ENCODE peak calls at places on chromosome 13, in six cellular contexts. X is neuronal stem cell, M is IMR-90, V is mesendoderm, W is mesenchymal stem cell, E is H1. U is an unnamed sample.
A peak's percentile ranks its signal among the peaks of the same experiment; 100 is the strongest.

GRCh38 chr13:80215368-80215767 is 125.6 kb downstream of the SPRY2 start:
- DNase-seq in W (peak; percentile 45), E (no peak), V (no peak), M (peak; percentile 87), X (no peak), U (no peak)

GRCh38 chr13:30881191-30881651 is 24.9 kb upstream of the MEDAG start:
- DNase-seq in W (no peak), X (no peak), V (no peak), M (no peak), E (no peak), U (no peak)

GRCh38 chr13:77868717-77869116 is 49.9 kb downstream of the EDNRB start:
- DNase-seq in M (peak; percentile 56), E (no peak), W (peak; percentile 39), X (no peak), V (no peak), U (no peak)

GRCh38 chr13:24618219-24618955 is 61.8 kb upstream of the ATP12A start:
- DNase-seq in E (no peak), X (no peak), W (no peak), M (no peak), V (no peak), U (no peak)

GRCh38 chr13:38804536-38804935 is 117.7 kb downstream of the FREM2 start:
- DNase-seq in V (no peak), E (no peak), W (no peak), M (no peak), X (no peak), U (no peak)

GRCh38 chr13:99871249-99871898 is 100.2 kb downstream of the ZIC5 start:
- DNase-seq in X (no peak), V (no peak), M (no peak), E (no peak), W (no peak), U (no peak)

GRCh38 chr13:51501096-51501495 is 48.3 kb upstream of the INTS6 start:
- DNase-seq in E (no peak), W (no peak), M (peak; percentile 39), X (no peak), V (no peak), U (no peak)

GRCh38 chr13:50376895-50377575 is 361.8 kb downstream of the KCNRG start:
- DNase-seq in V (peak; percentile 80), X (no peak), M (no peak), E (peak; percentile 56), W (no peak), U (peak; percentile 77)

GRCh38 chr13:20964904-20965303 is 62.4 kb upstream of the XPO4 start:
- DNase-seq in E (no peak), V (peak; percentile 32), W (peak; percentile 18), M (peak; percentile 58), X (no peak), U (no peak)

GRCh38 chr13:26038931-26039475 is 12.8 kb downstream of the SHISA2 start:
- DNase-seq in W (no peak), X (no peak), E (no peak), V (no peak), M (no peak), U (no peak)

GRCh38 chr13:80086304-80086721 is 254.6 kb downstream of the SPRY2 start:
- DNase-seq in E (no peak), W (no peak), V (no peak), X (no peak), M (peak; percentile 60), U (no peak)

GRCh38 chr13:84430015-84430414 is 547.7 kb upstream of the SLITRK1 start:
- DNase-seq in W (no peak), V (no peak), X (no peak), E (no peak), M (peak; percentile 40), U (no peak)

GRCh38 chr13:50340566-50341287 is 325.5 kb downstream of the KCNRG start:
- DNase-seq in W (no peak), V (no peak), M (no peak), E (no peak), X (no peak), U (no peak)

GRCh38 chr13:44108345-44108858 is 228.7 kb downstream of the LACC1 start:
- DNase-seq in X (no peak), E (no peak), M (no peak), V (peak; percentile 85), W (no peak), U (no peak)

GRCh38 chr13:107545946-107546502 is 669.3 kb downstream of the LIG4 start:
- DNase-seq in V (no peak), W (no peak), E (no peak), M (no peak), X (no peak), U (no peak)

GRCh38 chr13:53137777-53138176 is 109.2 kb downstream of the OLFM4 start:
- DNase-seq in E (no peak), V (no peak), M (peak; percentile 86), X (no peak), W (peak; percentile 76), U (no peak)

GRCh38 chr13:37621811-37622361 is 23.3 kb upstream of the POSTN start:
- DNase-seq in M (peak; percentile 84), V (no peak), W (peak; percentile 79), X (no peak), E (no peak), U (no peak)

GRCh38 chr13:29935309-29935981 is 85.0 kb upstream of the UBL3 start:
- DNase-seq in X (no peak), W (no peak), M (no peak), E (no peak), V (no peak), U (no peak)

GRCh38 chr13:28537149-28537548 is 42.2 kb upstream of the FLT1 start:
- DNase-seq in X (no peak), M (no peak), V (no peak), W (no peak), E (no peak), U (no peak)

GRCh38 chr13:37869756-37870488 is at the start of gene TRPC4:
- DNase-seq in V (peak; percentile 91), W (peak; percentile 80), M (peak; percentile 59), X (peak; percentile 61), E (peak; percentile 78), U (peak; percentile 84)

GRCh38 chr13:30972888-30973377 is 40.5 kb downstream of the TEX26 start:
- DNase-seq in M (peak; percentile 45), E (no peak), V (no peak), X (no peak), W (peak; percentile 68), U (no peak)

GRCh38 chr13:58238972-58239773 is 607.6 kb downstream of the PCDH17 start:
- DNase-seq in V (no peak), W (no peak), X (no peak), M (no peak), E (no peak), U (no peak)

GRCh38 chr13:45162821-45163220 is 38.0 kb downstream of the KCTD4 start:
- DNase-seq in W (peak; percentile 85), M (peak; percentile 95), E (no peak), V (no peak), X (no peak), U (no peak)

GRCh38 chr13:52954838-52955237 is 73.8 kb upstream of the OLFM4 start:
- DNase-seq in V (peak; percentile 46), M (no peak), X (no peak), W (no peak), E (no peak), U (peak; percentile 39)

GRCh38 chr13:65093352-65093751 is 2136.8 kb downstream of the PCDH9 start:
- DNase-seq in V (no peak), W (no peak), E (no peak), M (no peak), X (no peak), U (no peak)

GRCh38 chr13:113418722-113419049 is 34.6 kb downstream of the ADPRHL1 start:
- DNase-seq in V (no peak), E (no peak), X (no peak), M (no peak), W (no peak), U (no peak)

GRCh38 chr13:113415825-113416224 is 37.5 kb downstream of the ADPRHL1 start:
- DNase-seq in W (no peak), X (no peak), E (no peak), M (no peak), V (no peak), U (no peak)

GRCh38 chr13:113417836-113418721 is 35.2 kb downstream of the ADPRHL1 start:
- DNase-seq in V (no peak), W (no peak), M (no peak), E (no peak), X (no peak), U (no peak)

GRCh38 chr13:113415032-113415431 is 38.3 kb downstream of the ADPRHL1 start:
- DNase-seq in W (no peak), M (no peak), E (no peak), X (no peak), V (no peak), U (no peak)

GRCh38 chr13:113417008-113417735 is 36.1 kb downstream of the ADPRHL1 start:
- DNase-seq in W (no peak), X (no peak), M (no peak), E (no peak), V (no peak), U (no peak)
- H3K4me1 ChIP-seq in W (peaks cover 15% of the 10 kb centered on the region), X (peaks cover 3% of the 10 kb centered on the region), M (peaks cover 11% of the 10 kb centered on the region), E (no peaks in the 10 kb centered on the region), V (no peaks in the 10 kb centered on the region), U (no peaks in the 10 kb centered on the region)

GRCh38 chr13:32202268-32202667 is 112.9 kb downstream of the ZAR1L start:
- DNase-seq in M (no peak), W (no peak), V (no peak), X (no peak), E (no peak), U (no peak)

GRCh38 chr13:32201809-32202208 is 113.4 kb downstream of the ZAR1L start:
- DNase-seq in V (no peak), X (no peak), W (no peak), E (no peak), M (no peak), U (no peak)

GRCh38 chr13:32199168-32199567 is 116.0 kb downstream of the ZAR1L start:
- DNase-seq in M (no peak), V (no peak), E (no peak), W (no peak), X (no peak), U (no peak)

GRCh38 chr13:32203736-32204135 is 111.4 kb downstream of the ZAR1L start:
- DNase-seq in W (no peak), M (no peak), V (no peak), E (no peak), X (no peak), U (no peak)

GRCh38 chr13:32200741-32201140 is 114.4 kb downstream of the ZAR1L start:
- DNase-seq in E (no peak), X (no peak), V (no peak), M (no peak), W (no peak), U (no peak)
- H3K23ac ChIP-seq in E (no peak overlapping the region), X (no peak overlapping the region), V (no peak overlapping the region), M (no peak overlapping the region), W (no peak overlapping the region), U (no peak overlapping the region)

DNA sequence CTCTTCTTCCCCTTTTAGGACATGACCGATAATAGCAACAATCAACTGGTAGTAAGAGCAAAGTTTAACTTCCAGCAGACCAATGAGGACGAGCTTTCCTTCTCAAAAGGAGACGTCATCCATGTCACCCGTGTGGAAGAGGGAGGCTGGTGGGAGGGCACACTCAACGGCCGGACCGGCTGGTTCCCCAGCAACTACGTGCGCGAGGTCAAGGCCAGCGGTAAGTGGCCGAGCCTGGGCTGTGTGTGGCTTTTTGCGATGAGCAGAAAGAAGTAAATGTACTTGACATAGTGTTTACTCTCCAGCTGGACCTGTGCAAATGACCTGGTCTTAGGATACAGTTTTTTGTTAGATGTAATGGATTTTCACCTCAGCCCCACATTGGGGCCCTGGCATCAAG is 102.6 kb downstream of the ARHGEF7 start:
- DNase-seq in W (no peak), E (no peak), X (no peak), V (no peak), M (no peak), U (no peak)
- H3K4me1 ChIP-seq in W (peaks cover 16% of the 10 kb centered on the region), E (peaks cover 17% of the 10 kb centered on the region), X (peaks cover 8% of the 10 kb centered on the region), V (peaks cover 3% of the 10 kb centered on the region), M (peaks cover 10% of the 10 kb centered on the region), U (peaks cover 21% of the 10 kb centered on the region)

GRCh38 chr13:97892717-97893116 is 60.8 kb upstream of the IPO5 start:
- DNase-seq in W (peak; percentile 84), M (peak; percentile 85), X (no peak), E (no peak), V (peak; percentile 10), U (no peak)
- H3K23ac ChIP-seq in W (no peak overlapping the region), M (peak overlapping the region; percentile 56), X (no peak overlapping the region), E (no peak overlapping the region), V (no peak overlapping the region), U (no peak overlapping the region)